ENCODE peak calls at places on chromosome 4, in nine cellular contexts. G, E, J, Z, A, R, B, C and T are unnamed samples.

GRCh38 chr4:122920473-122920872 is 1.9 kb downstream of the NUDT6 start:
- DNase-seq in G (no peak), E (no peak), J (no peak), Z (no peak), A (no peak), R (no peak), B (no peak), C (no peak), T (no peak)

GRCh38 chr4:37715889-37716402 is 29.8 kb upstream of the RELL1 start:
- DNase-seq in G (peak), E (no peak), J (no peak), Z (no peak), A (no peak), R (peak), B (no peak), C (peak), T (no peak)

GRCh38 chr4:53541577-53542206 is 49.6 kb downstream of the LNX1 start:
- DNase-seq in G (peak), E (no peak), J (no peak), Z (no peak), A (no peak), R (no peak), B (no peak), C (peak), T (no peak)

GRCh38 chr4:40617903-40618302 is 11.8 kb downstream of the RBM47 start:
- DNase-seq in G (peak), E (no peak), J (no peak), Z (no peak), A (no peak), R (no peak), B (no peak), C (peak), T (no peak)

GRCh38 chr4:6042293-6043063 is 24.2 kb upstream of the C4orf50 start:
- DNase-seq in G (no peak), E (no peak), J (no peak), Z (no peak), A (no peak), R (no peak), B (no peak), C (no peak), T (no peak)

GRCh38 chr4:100289530-100289888 is 99.2 kb upstream of the DDIT4L start:
- DNase-seq in G (peak), E (no peak), J (no peak), Z (no peak), A (no peak), R (no peak), B (no peak), C (peak), T (no peak)

GRCh38 chr4:137421796-137422195 is 110.5 kb downstream of the PCDH18 start:
- DNase-seq in G (no peak), E (no peak), J (no peak), Z (no peak), A (no peak), R (no peak), B (no peak), C (peak), T (no peak)

GRCh38 chr4:162957521-162958143 is 209.1 kb downstream of the NAF1 start:
- DNase-seq in G (no peak), E (no peak), J (no peak), Z (no peak), A (no peak), R (no peak), B (no peak), C (no peak), T (no peak)

GRCh38 chr4:184317234-184317918 is 99.7 kb upstream of the ENPP6 start:
- DNase-seq in G (no peak), E (no peak), J (no peak), Z (no peak), A (no peak), R (no peak), B (no peak), C (no peak), T (no peak)

GRCh38 chr4:53461244-53461643 is 83.8 kb downstream of the FIP1L1 start:
- DNase-seq in G (no peak), E (no peak), J (no peak), Z (no peak), A (no peak), R (no peak), B (no peak), C (peak), T (no peak)

GRCh38 chr4:13322681-13323101 is 161.4 kb downstream of the RAB28 start:
- DNase-seq in G (peak), E (no peak), J (no peak), Z (no peak), A (no peak), R (no peak), B (no peak), C (peak), T (no peak)

GRCh38 chr4:2843909-2844584 is 403 bp downstream of the ADD1 start:
- DNase-seq in G (peak), E (no peak), J (peak), Z (peak), A (peak), R (peak), B (no peak), C (no peak), T (no peak)

GRCh38 chr4:106624674-106625073 is 256.1 kb upstream of the GIMD1 start:
- DNase-seq in G (no peak), E (no peak), J (no peak), Z (no peak), A (no peak), R (no peak), B (no peak), C (no peak), T (no peak)

GRCh38 chr4:3690576-3691152 is 75.5 kb upstream of the ADRA2C start:
- DNase-seq in G (no peak), E (no peak), J (no peak), Z (no peak), A (peak), R (no peak), B (no peak), C (no peak), T (no peak)

GRCh38 chr4:115866364-115866896 is 753.0 kb upstream of the NDST4 start:
- DNase-seq in G (no peak), E (no peak), J (no peak), Z (no peak), A (no peak), R (no peak), B (no peak), C (no peak), T (no peak)

GRCh38 chr4:47933798-47934197 is 19.4 kb upstream of the NFXL1 start:
- DNase-seq in G (peak), E (no peak), J (peak), Z (no peak), A (no peak), R (peak), B (no peak), C (peak), T (no peak)

GRCh38 chr4:8077181-8078108 is 81.2 kb downstream of the ABLIM2 start:
- DNase-seq in G (no peak), E (no peak), J (no peak), Z (no peak), A (peak), R (no peak), B (no peak), C (no peak), T (no peak)

GRCh38 chr4:164648151-164648848 is 105.6 kb upstream of the SMIM31 start:
- DNase-seq in G (peak), E (no peak), J (no peak), Z (no peak), A (no peak), R (no peak), B (no peak), C (peak), T (no peak)

GRCh38 chr4:38669233-38669632 is 5.2 kb downstream of the KLF3 start:
- DNase-seq in G (no peak), E (no peak), J (no peak), Z (no peak), A (no peak), R (no peak), B (no peak), C (peak), T (no peak)

GRCh38 chr4:3368841-3369760 is 72.7 kb upstream of the HGFAC start:
- DNase-seq in G (no peak), E (no peak), J (no peak), Z (no peak), A (no peak), R (no peak), B (no peak), C (no peak), T (no peak)

GRCh38 chr4:83128235-83128929 is 13.9 kb upstream of the PLAC8 start:
- DNase-seq in G (peak), E (no peak), J (no peak), Z (no peak), A (no peak), R (no peak), B (no peak), C (peak), T (no peak)

GRCh38 chr4:173189117-173189693 is 20.6 kb downstream of the GALNT7 start:
- DNase-seq in G (peak), E (no peak), J (no peak), Z (no peak), A (no peak), R (no peak), B (no peak), C (peak), T (no peak)

GRCh38 chr4:145829629-145830395 is 108.8 kb downstream of the ZNF827 start:
- DNase-seq in G (no peak), E (no peak), J (no peak), Z (no peak), A (no peak), R (no peak), B (no peak), C (peak), T (no peak)

GRCh38 chr4:156329779-156330178 is 376.1 kb upstream of the CTSO start:
- DNase-seq in G (peak), E (no peak), J (no peak), Z (no peak), A (no peak), R (no peak), B (no peak), C (peak), T (no peak)

GRCh38 chr4:161247831-161248230 is 916.0 kb downstream of the FSTL5 start:
- DNase-seq in G (no peak), E (no peak), J (no peak), Z (no peak), A (no peak), R (no peak), B (no peak), C (no peak), T (no peak)

GRCh38 chr4:83629945-83630684 is 94.2 kb downstream of the GPAT3 start:
- DNase-seq in G (peak), E (no peak), J (no peak), Z (no peak), A (no peak), R (peak), B (no peak), C (peak), T (no peak)

GRCh38 chr4:42515156-42515884 is 118.0 kb downstream of the SHISA3 start:
- DNase-seq in G (no peak), E (no peak), J (peak), Z (no peak), A (no peak), R (no peak), B (no peak), C (no peak), T (no peak)

GRCh38 chr4:14070289-14070880 is 442.9 kb upstream of the BOD1L1 start:
- DNase-seq in G (no peak), E (no peak), J (no peak), Z (no peak), A (no peak), R (no peak), B (no peak), C (no peak), T (no peak)

GRCh38 chr4:158811704-158812103 is 42.9 kb downstream of the FNIP2 start:
- DNase-seq in G (peak), E (no peak), J (peak), Z (no peak), A (no peak), R (no peak), B (no peak), C (peak), T (no peak)

GRCh38 chr4:91345632-91346031 is 958.1 kb upstream of the GRID2 start:
- DNase-seq in G (no peak), E (no peak), J (no peak), Z (no peak), A (no peak), R (no peak), B (no peak), C (no peak), T (no peak)

GRCh38 chr4:76292730-76293129 is 13.8 kb upstream of the STBD1 start:
- DNase-seq in G (no peak), E (no peak), J (no peak), Z (no peak), A (no peak), R (no peak), B (no peak), C (no peak), T (no peak)

GRCh38 chr4:169201144-169202124 is 69.3 kb downstream of the SH3RF1 start:
- DNase-seq in G (no peak), E (no peak), J (no peak), Z (no peak), A (no peak), R (no peak), B (no peak), C (peak), T (no peak)